ENCODE peak calls at places on chromosomes 4 and X, in five cellular contexts. Q is activated effector memory CD4-positive, alpha-beta T cell treated with Interleukin-2 at 50 U/mL for 16 hours; P is activated CD8-positive, alpha-beta memory T cell treated with anti-CD3 and anti-CD28 coated beads, Interleukin-2, amount 50 U/mL, for 4 hours; L is HEK293T; C is activated CD4-positive, alpha-beta T cell treated with anti-CD3 and anti-CD28 coated beads for 24 hours. G is an unnamed sample.

GRCh38 chr4:128355301-128355700 is 67.7 kb upstream of the PGRMC2 start:
- DNase-seq in Q (no peak), P (no peak), L (no peak), C (no peak), G (no peak)

GRCh38 chrX:45401923-45402322 is 201.2 kb upstream of the DIPK2B start:
- DNase-seq in Q (no peak), P (no peak), L (no peak), C (no peak), G (no peak)

GRCh38 chr4:17552427-17552826 is 24.6 kb upstream of the LAP3 start:
- DNase-seq in Q (no peak), P (no peak), L (no peak), C (no peak), G (no peak)

GRCh38 chr4:3879681-3880594 is 113.8 kb downstream of the ADRA2C start:
- DNase-seq in Q (peak; percentile 16), P (peak; percentile 28), L (no peak), C (no peak), G (peak; percentile 50)

GRCh38 chr4:52107745-52108144 is 56.6 kb downstream of the SPATA18 start:
- DNase-seq in Q (no peak), P (no peak), L (no peak), C (no peak), G (no peak)

GRCh38 chr4:38279650-38280322 is 319.6 kb downstream of the PTTG2 start:
- DNase-seq in Q (no peak), P (no peak), L (no peak), C (no peak), G (peak; percentile 71)

GRCh38 chrX:18725316-18725943 is 18.0 kb downstream of the PPEF1 start:
- DNase-seq in Q (no peak), P (no peak), L (no peak), C (no peak), G (no peak)

GRCh38 chrX:41923925-41924693 is 755 bp upstream of the CASK start:
- DNase-seq in Q (peak; percentile 8), P (no peak), L (peak; percentile 26), C (no peak), G (no peak)

GRCh38 chr4:169492436-169493163 is 119.8 kb downstream of the NEK1 start:
- DNase-seq in Q (no peak), P (no peak), L (peak; percentile 56), C (no peak), G (no peak)